ENCODE peak calls at places on chromosomes 4 and X, in eight cellular contexts. R is stimulated activated naive CD8-positive, alpha-beta T cell treated with anti-CD3 and anti-CD28 coated beads, Interleukin-15, Interleukin-2, amounts not matched to agents 100 U/mL and 50 U/mL, for 24 hours; F is epithelial cell of proximal tubule; M is ovary; Z is left ventricle myocardium inferior; X is stimulated activated CD4-positive, alpha-beta T cell treated with anti-CD3 and anti-CD28 coated beads, Interleukin-2, amount 100 ng/mL, for 24 hours; P is B cell; I is activated CD8-positive, alpha-beta T cell treated with anti-CD3 and anti-CD28 coated beads, Interleukin-2, amount 10 ng/mL, durations not matched to agents 7 days and 5 days. C is an unnamed sample.
A peak's percentile ranks its signal among the peaks of the same experiment; 100 is the strongest.

GRCh38 chr4:155692361-155692760 is 25.7 kb downstream of the GUCY1A1 start:
- DNase-seq in R (no peak), F (no peak), M (no peak), Z (no peak), X (no peak), P (no peak), I (no peak), C (no peak)

GRCh38 chrX:4655743-4656142 is 942.3 kb upstream of the PRKX start:
- DNase-seq in R (no peak), F (peak; percentile 27), M (no peak), Z (no peak), X (no peak), P (no peak), I (no peak), C (no peak)

GRCh38 chr4:76090241-76090691 is 15.8 kb downstream of the ART3 start:
- DNase-seq in R (no peak), F (no peak), M (no peak), Z (no peak), X (no peak), P (peak; percentile 52), I (no peak), C (no peak)

GRCh38 chr4:113419631-113420030 is 341.9 kb downstream of the CAMK2D start:
- DNase-seq in R (no peak), F (no peak), M (no peak), Z (no peak), X (no peak), P (no peak), I (no peak), C (no peak)

GRCh38 chr4:25608644-25609043 is 47.0 kb upstream of the SLC34A2 start:
- DNase-seq in R (no peak), F (peak; percentile 84), M (no peak), Z (no peak), X (no peak), P (no peak), I (no peak), C (no peak)

GRCh38 chrX:72540318-72540717 is 32.3 kb downstream of the HDAC8 start:
- DNase-seq in R (no peak), F (no peak), M (no peak), Z (no peak), X (no peak), P (no peak), I (no peak), C (no peak)

GRCh38 chr4:119020158-119020557 is 115.5 kb upstream of the MYOZ2 start:
- DNase-seq in R (no peak), F (no peak), M (no peak), Z (no peak), X (no peak), P (no peak), I (no peak), C (no peak)

GRCh38 chr4:55635282-55635681 is 816 bp downstream of the NMU start:
- DNase-seq in R (no peak), F (no peak), M (no peak), Z (no peak), X (no peak), P (no peak), I (no peak), C (no peak)

GRCh38 chr4:168353746-168354145 is 35.2 kb upstream of the DDX60 start:
- DNase-seq in R (no peak), F (no peak), M (no peak), Z (no peak), X (no peak), P (no peak), I (no peak), C (no peak)

GRCh38 chr4:151901631-151902030 is 140.8 kb upstream of the GATB start:
- DNase-seq in R (no peak), F (no peak), M (no peak), Z (no peak), X (no peak), P (no peak), I (no peak), C (no peak)

GRCh38 chrX:42519666-42520231 is 258.2 kb downstream of the PPP1R2C start:
- DNase-seq in R (no peak), F (no peak), M (no peak), Z (no peak), X (no peak), P (no peak), I (no peak), C (no peak)

GRCh38 chr4:6663596-6664393 is 23.3 kb downstream of the MRFAP1 start:
- DNase-seq in R (no peak), F (no peak), M (no peak), Z (no peak), X (no peak), P (no peak), I (no peak), C (no peak)

GRCh38 chr4:123750044-123750443 is 353.4 kb downstream of the SPRY1 start:
- DNase-seq in R (no peak), F (no peak), M (no peak), Z (peak; percentile 15), X (no peak), P (no peak), I (no peak), C (peak; percentile 60)

GRCh38 chr4:98470831-98471230 is 187.6 kb downstream of the TSPAN5 start:
- DNase-seq in R (no peak), F (no peak), M (no peak), Z (no peak), X (no peak), P (no peak), I (no peak), C (no peak)

GRCh38 chr4:135120190-135120589 is 918.6 kb upstream of the PABPC4L start:
- DNase-seq in R (no peak), F (no peak), M (no peak), Z (no peak), X (no peak), P (no peak), I (no peak), C (no peak)

GRCh38 chrX:57417827-57418226 is 131.3 kb downstream of the FAAH2 start:
- DNase-seq in R (no peak), F (no peak), M (no peak), Z (no peak), X (no peak), P (no peak), I (no peak), C (no peak)

GRCh38 chr4:71206763-71207162 is 132.1 kb upstream of the SLC4A4 start:
- DNase-seq in R (no peak), F (no peak), M (no peak), Z (no peak), X (no peak), P (no peak), I (no peak), C (no peak)

GRCh38 chrX:123807825-123808416 is 51.9 kb upstream of the XIAP start:
- DNase-seq in R (no peak), F (no peak), M (no peak), Z (no peak), X (no peak), P (no peak), I (no peak), C (no peak)

GRCh38 chrX:71922697-71923096 is 12.1 kb downstream of the NHSL2 start:
- DNase-seq in R (no peak), F (no peak), M (no peak), Z (no peak), X (no peak), P (no peak), I (no peak), C (no peak)

GRCh38 chr4:113646456-113646809 is 115.1 kb downstream of the CAMK2D start:
- DNase-seq in R (no peak), F (no peak), M (no peak), Z (no peak), X (no peak), P (no peak), I (no peak), C (peak; percentile 78)

GRCh38 chr4:187128226-187128625 is 404.6 kb upstream of the FAT1 start:
- DNase-seq in R (no peak), F (peak; percentile 40), M (no peak), Z (no peak), X (no peak), P (no peak), I (no peak), C (no peak)

GRCh38 chr4:155107059-155107458 is 101.4 kb upstream of the NPY2R start:
- DNase-seq in R (no peak), F (no peak), M (no peak), Z (no peak), X (no peak), P (no peak), I (no peak), C (no peak)

GRCh38 chr4:154329939-154330338 is 161.7 kb downstream of the DCHS2 start:
- DNase-seq in R (no peak), F (no peak), M (no peak), Z (no peak), X (no peak), P (no peak), I (no peak), C (no peak)

GRCh38 chrX:65745992-65746391 is 78.5 kb downstream of the MSN start:
- DNase-seq in R (no peak), F (no peak), M (no peak), Z (no peak), X (no peak), P (no peak), I (no peak), C (no peak)

GRCh38 chr4:14000091-14000814 is 372.7 kb upstream of the BOD1L1 start:
- DNase-seq in R (no peak), F (no peak), M (no peak), Z (no peak), X (no peak), P (no peak), I (no peak), C (no peak)

GRCh38 chr4:123976285-123976684 is 579.7 kb downstream of the SPRY1 start:
- DNase-seq in R (no peak), F (no peak), M (no peak), Z (no peak), X (no peak), P (no peak), I (no peak), C (no peak)

GRCh38 chr4:1795304-1796195 is 2.5 kb downstream of the FGFR3 start:
- DNase-seq in R (no peak), F (no peak), M (no peak), Z (no peak), X (no peak), P (peak; percentile 78), I (no peak), C (no peak)

GRCh38 chr4:158065176-158065575 is 107.6 kb downstream of the GASK1B start:
- DNase-seq in R (no peak), F (no peak), M (no peak), Z (no peak), X (no peak), P (no peak), I (no peak), C (no peak)

GRCh38 chrX:120402363-120402762 is 40.5 kb downstream of the ATP1B4 start:
- DNase-seq in R (no peak), F (no peak), M (no peak), Z (no peak), X (no peak), P (no peak), I (no peak), C (no peak)

GRCh38 chrX:129980043-129980442 is 2.4 kb upstream of the BCORL1 start:
- DNase-seq in R (peak; percentile 40), F (no peak), M (peak; percentile 64), Z (no peak), X (peak; percentile 42), P (peak; percentile 72), I (peak; percentile 46), C (no peak)

GRCh38 chr4:158197194-158197593 is 13.1 kb upstream of the TMEM144 start:
- DNase-seq in R (no peak), F (no peak), M (no peak), Z (no peak), X (no peak), P (no peak), I (no peak), C (no peak)

GRCh38 chr4:26127001-26127400 is 193.8 kb upstream of the RBPJ start:
- DNase-seq in R (no peak), F (no peak), M (no peak), Z (no peak), X (no peak), P (no peak), I (no peak), C (no peak)

GRCh38 chrX:50779694-50780093 is 34.3 kb downstream of the SHROOM4 start:
- DNase-seq in R (no peak), F (no peak), M (no peak), Z (no peak), X (no peak), P (no peak), I (no peak), C (no peak)

GRCh38 chrX:15441464-15441863 is 51.7 kb downstream of the PIR start:
- DNase-seq in R (no peak), F (no peak), M (no peak), Z (peak; percentile 14), X (no peak), P (no peak), I (no peak), C (no peak)